ENCODE peak calls at places on chromosomes 4 and X, in four cellular contexts. J is cardiac muscle cell, H is lung, X is heart right ventricle. K is an unnamed sample.

GRCh38 chr4:168637872-168638756 is 141.3 kb downstream of the PALLD start:
- DNase-seq in H (no peak), X (no peak), J (peak; percentile 62), K (no peak)

GRCh38 chrX:150772150-150772970 is 79.2 kb downstream of the MTMR1 start:
- DNase-seq in H (peak; percentile 73), J (peak; percentile 74), X (peak; percentile 59), K (peak; percentile 78)

GRCh38 chr4:99965674-99966350 is 15.7 kb upstream of the H2AZ1 start:
- DNase-seq in X (no peak), H (no peak), J (no peak), K (no peak)

GRCh38 chr4:166195101-166195500 is 322.1 kb downstream of the TLL1 start:
- DNase-seq in J (no peak), X (no peak), H (no peak), K (no peak)

GRCh38 chr4:2878346-2878745 is 34.7 kb downstream of the ADD1 start:
- DNase-seq in X (no peak), H (no peak), J (peak; percentile 38), K (no peak)

GRCh38 chr4:2289955-2290333 is 28.0 kb upstream of the MXD4 start:
- DNase-seq in J (no peak), X (no peak), H (no peak), K (peak; percentile 30)

GRCh38 chrX:12721042-12721441 is 70.2 kb upstream of the PRPS2 start:
- DNase-seq in X (no peak), H (no peak), J (peak; percentile 24), K (no peak)

GRCh38 chr4:113781439-113782040 is 20.0 kb upstream of the CAMK2D start:
- DNase-seq in X (no peak), H (no peak), J (peak; percentile 62), K (no peak)

GRCh38 chr4:178086324-178086723 is 644.1 kb upstream of the AGA start:
- DNase-seq in X (no peak), H (no peak), J (no peak), K (peak; percentile 32)

GRCh38 chr4:3029464-3029863 is 44.9 kb downstream of the HTT-AS start:
- DNase-seq in X (no peak), H (no peak), J (no peak), K (no peak)

GRCh38 chrX:153387987-153388721 is 13.0 kb downstream of the PNMA6E start:
- DNase-seq in X (no peak), H (no peak), J (no peak), K (no peak)
- H3K9me3 ChIP-seq in X (no peaks in the 10 kb centered on the region), H (peaks cover 4% of the 10 kb centered on the region), J (no peaks in the 10 kb centered on the region), K (no peaks in the 10 kb centered on the region)

DNA sequence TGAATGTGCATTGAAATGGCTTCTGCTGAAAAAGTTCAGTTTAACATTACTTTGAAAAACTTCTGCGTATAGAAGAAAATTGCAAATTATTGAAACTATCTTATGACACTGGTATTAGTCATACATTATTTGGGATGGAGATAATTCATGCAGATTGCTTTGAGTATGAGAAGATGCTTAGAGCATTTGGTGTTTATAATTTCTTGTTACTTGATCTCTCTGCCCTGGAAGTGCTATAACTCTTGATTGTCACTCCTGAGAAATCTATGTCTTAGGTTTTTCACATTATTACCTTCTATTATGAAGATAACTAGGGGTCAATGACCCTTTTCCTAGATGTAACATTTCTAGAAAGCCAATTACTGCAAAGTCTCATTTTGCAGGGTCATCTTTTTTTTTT is 36.4 kb downstream of the TMEM131L start:
- DNase-seq in J (no peak), X (no peak), H (no peak), K (no peak)
- TF ChIP-seq CTCF in J (no peak), X (no peak), H (no peak), K (no peak)

GRCh38 chr4:622996-623913 is 2.1 kb upstream of the PDE6B start:
- DNase-seq in H (no peak), J (no peak), X (no peak), K (no peak)
- H3K9me3 ChIP-seq in H (no peaks in the 10 kb centered on the region), J (no peaks in the 10 kb centered on the region), X (no peaks in the 10 kb centered on the region), K (peaks cover 7% of the 10 kb centered on the region)

GRCh38 chr4:74671074-74671698 is 123.1 kb downstream of the BTC start:
- DNase-seq in J (peak; percentile 90), X (peak; percentile 16), H (peak; percentile 46), K (peak; percentile 42)
- TF ChIP-seq CTCF in J (peak; percentile 68), X (no peak), H (peak; percentile 22), K (peak; percentile 52)